ENCODE peak calls at places on chromosomes 13 and 19, in eight cellular contexts. One of them, this sample, is unnamed.

GRCh38 chr19:31718041-31718440 is 368.8 kb upstream of the TSHZ3 start:
- DNase-seq in nucleus accumbens: no peak
- DNase-seq in posterior cingulate gyrus: no peak
- DNase-seq in T-cell: no peak
- DNase-seq in stimulated activated CD4-positive, alpha-beta T cell treated with anti-CD3 and anti-CD28 coated beads, Interleukin-1b, Interleukin-23, amount 100 ng/mL, for 4 hours: no peak
- DNase-seq in EL: no peak
- DNase-seq in T-helper 17 cell: no peak
- DNase-seq in HCT116: no peak
- DNase-seq in this sample: no peak

GRCh38 chr19:48713041-48713863 is 6.3 kb downstream of the MAMSTR start:
- DNase-seq in T-cell: no peak
- DNase-seq in stimulated activated CD4-positive, alpha-beta T cell treated with anti-CD3 and anti-CD28 coated beads, Interleukin-1b, Interleukin-23, amount 100 ng/mL, for 4 hours: no peak
- DNase-seq in posterior cingulate gyrus: no peak
- DNase-seq in T-helper 17 cell: no peak
- DNase-seq in HCT116: no peak
- DNase-seq in nucleus accumbens: no peak
- DNase-seq in EL: peak; percentile 23
- DNase-seq in this sample: no peak

GRCh38 chr19:38705197-38706019 is 38.9 kb downstream of the CAPN12 start:
- DNase-seq in EL: no peak
- DNase-seq in nucleus accumbens: no peak
- DNase-seq in T-helper 17 cell: no peak
- DNase-seq in T-cell: no peak
- DNase-seq in HCT116: no peak
- DNase-seq in stimulated activated CD4-positive, alpha-beta T cell treated with anti-CD3 and anti-CD28 coated beads, Interleukin-1b, Interleukin-23, amount 100 ng/mL, for 4 hours: no peak
- DNase-seq in posterior cingulate gyrus: no peak
- DNase-seq in this sample: no peak

GRCh38 chr19:30374791-30375650 is 2.8 kb downstream of the ZNF536 start:
- DNase-seq in HCT116: no peak
- DNase-seq in EL: no peak
- DNase-seq in T-cell: no peak
- DNase-seq in stimulated activated CD4-positive, alpha-beta T cell treated with anti-CD3 and anti-CD28 coated beads, Interleukin-1b, Interleukin-23, amount 100 ng/mL, for 4 hours: no peak
- DNase-seq in nucleus accumbens: peak; percentile 22
- DNase-seq in posterior cingulate gyrus: peak; percentile 88
- DNase-seq in T-helper 17 cell: no peak
- DNase-seq in this sample: no peak

GRCh38 chr19:39369200-39369599 is 21.7 kb downstream of the PAF1 start:
- DNase-seq in HCT116: no peak
- DNase-seq in EL: no peak
- DNase-seq in T-helper 17 cell: no peak
- DNase-seq in nucleus accumbens: no peak
- DNase-seq in stimulated activated CD4-positive, alpha-beta T cell treated with anti-CD3 and anti-CD28 coated beads, Interleukin-1b, Interleukin-23, amount 100 ng/mL, for 4 hours: no peak
- DNase-seq in T-cell: no peak
- DNase-seq in posterior cingulate gyrus: peak; percentile 26
- DNase-seq in this sample: no peak

GRCh38 chr19:18649371-18650047 is 12.7 kb downstream of the KLHL26 start:
- DNase-seq in HCT116: no peak
- DNase-seq in T-cell: no peak
- DNase-seq in EL: no peak
- DNase-seq in stimulated activated CD4-positive, alpha-beta T cell treated with anti-CD3 and anti-CD28 coated beads, Interleukin-1b, Interleukin-23, amount 100 ng/mL, for 4 hours: no peak
- DNase-seq in posterior cingulate gyrus: peak; percentile 94
- DNase-seq in nucleus accumbens: no peak
- DNase-seq in T-helper 17 cell: no peak
- DNase-seq in this sample: no peak

GRCh38 chr13:32264407-32264806 is 50.8 kb downstream of the ZAR1L start:
- DNase-seq in T-cell: no peak
- DNase-seq in HCT116: no peak
- DNase-seq in T-helper 17 cell: no peak
- DNase-seq in nucleus accumbens: no peak
- DNase-seq in EL: peak; percentile 24
- DNase-seq in posterior cingulate gyrus: no peak
- DNase-seq in stimulated activated CD4-positive, alpha-beta T cell treated with anti-CD3 and anti-CD28 coated beads, Interleukin-1b, Interleukin-23, amount 100 ng/mL, for 4 hours: no peak
- DNase-seq in this sample: no peak

GRCh38 chr19:55700813-55701212 is 25.8 kb downstream of the EPN1 start:
- DNase-seq in nucleus accumbens: no peak
- DNase-seq in EL: no peak
- DNase-seq in stimulated activated CD4-positive, alpha-beta T cell treated with anti-CD3 and anti-CD28 coated beads, Interleukin-1b, Interleukin-23, amount 100 ng/mL, for 4 hours: no peak
- DNase-seq in HCT116: no peak
- DNase-seq in T-helper 17 cell: no peak
- DNase-seq in posterior cingulate gyrus: no peak
- DNase-seq in T-cell: no peak
- DNase-seq in this sample: no peak

GRCh38 chr13:108212901-108213300 is 2.4 kb downstream of the LIG4 start:
- DNase-seq in stimulated activated CD4-positive, alpha-beta T cell treated with anti-CD3 and anti-CD28 coated beads, Interleukin-1b, Interleukin-23, amount 100 ng/mL, for 4 hours: no peak
- DNase-seq in EL: no peak
- DNase-seq in T-cell: no peak
- DNase-seq in T-helper 17 cell: no peak
- DNase-seq in posterior cingulate gyrus: no peak
- DNase-seq in HCT116: no peak
- DNase-seq in nucleus accumbens: no peak
- DNase-seq in this sample: no peak

GRCh38 chr19:37148214-37148613 is 24.3 kb downstream of the ZNF585A start:
- DNase-seq in posterior cingulate gyrus: no peak
- DNase-seq in HCT116: no peak
- DNase-seq in EL: no peak
- DNase-seq in T-helper 17 cell: no peak
- DNase-seq in nucleus accumbens: no peak
- DNase-seq in T-cell: no peak
- DNase-seq in stimulated activated CD4-positive, alpha-beta T cell treated with anti-CD3 and anti-CD28 coated beads, Interleukin-1b, Interleukin-23, amount 100 ng/mL, for 4 hours: no peak
- DNase-seq in this sample: no peak

GRCh38 chr19:4183967-4184717 is 1.7 kb downstream of the ANKRD24 start:
- DNase-seq in nucleus accumbens: no peak
- DNase-seq in stimulated activated CD4-positive, alpha-beta T cell treated with anti-CD3 and anti-CD28 coated beads, Interleukin-1b, Interleukin-23, amount 100 ng/mL, for 4 hours: no peak
- DNase-seq in T-helper 17 cell: no peak
- DNase-seq in posterior cingulate gyrus: peak; percentile 95
- DNase-seq in EL: no peak
- DNase-seq in HCT116: no peak
- DNase-seq in T-cell: no peak
- DNase-seq in this sample: no peak

GRCh38 chr19:45440259-45440638 is 16.5 kb upstream of the ERCC1 start:
- DNase-seq in EL: no peak
- DNase-seq in stimulated activated CD4-positive, alpha-beta T cell treated with anti-CD3 and anti-CD28 coated beads, Interleukin-1b, Interleukin-23, amount 100 ng/mL, for 4 hours: no peak
- DNase-seq in HCT116: no peak
- DNase-seq in T-helper 17 cell: no peak
- DNase-seq in T-cell: no peak
- DNase-seq in nucleus accumbens: no peak
- DNase-seq in posterior cingulate gyrus: no peak
- DNase-seq in this sample: no peak

GRCh38 chr13:29607465-29607864 is 12.0 kb upstream of the SLC7A1 start:
- DNase-seq in T-helper 17 cell: no peak
- DNase-seq in HCT116: no peak
- DNase-seq in nucleus accumbens: no peak
- DNase-seq in stimulated activated CD4-positive, alpha-beta T cell treated with anti-CD3 and anti-CD28 coated beads, Interleukin-1b, Interleukin-23, amount 100 ng/mL, for 4 hours: no peak
- DNase-seq in posterior cingulate gyrus: no peak
- DNase-seq in EL: peak; percentile 54
- DNase-seq in T-cell: no peak
- DNase-seq in this sample: no peak

GRCh38 chr19:18433039-18433691 is 4.8 kb downstream of the ISYNA1 start:
- DNase-seq in T-cell: no peak
- DNase-seq in posterior cingulate gyrus: no peak
- DNase-seq in HCT116: no peak
- DNase-seq in EL: no peak
- DNase-seq in T-helper 17 cell: no peak
- DNase-seq in stimulated activated CD4-positive, alpha-beta T cell treated with anti-CD3 and anti-CD28 coated beads, Interleukin-1b, Interleukin-23, amount 100 ng/mL, for 4 hours: peak; percentile 32
- DNase-seq in nucleus accumbens: no peak
- DNase-seq in this sample: no peak

GRCh38 chr13:107867701-107868661 is 347.4 kb downstream of the LIG4 start:
- DNase-seq in stimulated activated CD4-positive, alpha-beta T cell treated with anti-CD3 and anti-CD28 coated beads, Interleukin-1b, Interleukin-23, amount 100 ng/mL, for 4 hours: no peak
- DNase-seq in posterior cingulate gyrus: peak; percentile 96
- DNase-seq in nucleus accumbens: peak; percentile 10
- DNase-seq in T-cell: no peak
- DNase-seq in HCT116: no peak
- DNase-seq in T-helper 17 cell: no peak
- DNase-seq in EL: no peak
- DNase-seq in this sample: peak; percentile 2

GRCh38 chr13:94173312-94173854 is 306.1 kb downstream of the DCT start:
- DNase-seq in nucleus accumbens: no peak
- DNase-seq in stimulated activated CD4-positive, alpha-beta T cell treated with anti-CD3 and anti-CD28 coated beads, Interleukin-1b, Interleukin-23, amount 100 ng/mL, for 4 hours: no peak
- DNase-seq in T-cell: no peak
- DNase-seq in HCT116: no peak
- DNase-seq in T-helper 17 cell: no peak
- DNase-seq in posterior cingulate gyrus: no peak
- DNase-seq in EL: peak; percentile 39
- DNase-seq in this sample: no peak

GRCh38 chr19:51138549-51138979 is 3.5 kb upstream of the SIGLEC7 start:
- DNase-seq in EL: no peak
- DNase-seq in T-helper 17 cell: no peak
- DNase-seq in nucleus accumbens: no peak
- DNase-seq in posterior cingulate gyrus: peak; percentile 59
- DNase-seq in T-cell: no peak
- DNase-seq in stimulated activated CD4-positive, alpha-beta T cell treated with anti-CD3 and anti-CD28 coated beads, Interleukin-1b, Interleukin-23, amount 100 ng/mL, for 4 hours: no peak
- DNase-seq in HCT116: no peak
- DNase-seq in this sample: no peak

GRCh38 chr19:53982611-53983010 is 8.8 kb upstream of the CACNG6 start:
- DNase-seq in stimulated activated CD4-positive, alpha-beta T cell treated with anti-CD3 and anti-CD28 coated beads, Interleukin-1b, Interleukin-23, amount 100 ng/mL, for 4 hours: no peak
- DNase-seq in posterior cingulate gyrus: no peak
- DNase-seq in nucleus accumbens: no peak
- DNase-seq in HCT116: no peak
- DNase-seq in EL: peak; percentile 43
- DNase-seq in T-cell: no peak
- DNase-seq in T-helper 17 cell: no peak
- DNase-seq in this sample: no peak

GRCh38 chr19:50678323-50678722 is 29.1 kb downstream of the C19orf81 start:
- DNase-seq in posterior cingulate gyrus: peak; percentile 48
- DNase-seq in nucleus accumbens: no peak
- DNase-seq in stimulated activated CD4-positive, alpha-beta T cell treated with anti-CD3 and anti-CD28 coated beads, Interleukin-1b, Interleukin-23, amount 100 ng/mL, for 4 hours: no peak
- DNase-seq in HCT116: no peak
- DNase-seq in T-cell: no peak
- DNase-seq in T-helper 17 cell: no peak
- DNase-seq in EL: no peak
- DNase-seq in this sample: no peak

GRCh38 chr19:54335164-54335563 is 3.8 kb downstream of the LILRA4 start:
- DNase-seq in EL: no peak
- DNase-seq in T-helper 17 cell: no peak
- DNase-seq in stimulated activated CD4-positive, alpha-beta T cell treated with anti-CD3 and anti-CD28 coated beads, Interleukin-1b, Interleukin-23, amount 100 ng/mL, for 4 hours: no peak
- DNase-seq in nucleus accumbens: no peak
- DNase-seq in posterior cingulate gyrus: no peak
- DNase-seq in HCT116: no peak
- DNase-seq in T-cell: no peak
- DNase-seq in this sample: no peak

GRCh38 chr19:32901504-32902161 is 32.1 kb upstream of the SLC7A9 start:
- DNase-seq in T-helper 17 cell: no peak
- DNase-seq in T-cell: no peak
- DNase-seq in nucleus accumbens: no peak
- DNase-seq in HCT116: no peak
- DNase-seq in EL: no peak
- DNase-seq in stimulated activated CD4-positive, alpha-beta T cell treated with anti-CD3 and anti-CD28 coated beads, Interleukin-1b, Interleukin-23, amount 100 ng/mL, for 4 hours: no peak
- DNase-seq in posterior cingulate gyrus: no peak
- DNase-seq in this sample: no peak

GRCh38 chr13:98443329-98443728 is 133.6 kb downstream of the STK24 start:
- DNase-seq in HCT116: no peak
- DNase-seq in T-helper 17 cell: no peak
- DNase-seq in nucleus accumbens: no peak
- DNase-seq in posterior cingulate gyrus: peak; percentile 66
- DNase-seq in T-cell: no peak
- DNase-seq in EL: peak; percentile 87
- DNase-seq in stimulated activated CD4-positive, alpha-beta T cell treated with anti-CD3 and anti-CD28 coated beads, Interleukin-1b, Interleukin-23, amount 100 ng/mL, for 4 hours: no peak
- DNase-seq in this sample: no peak

GRCh38 chr19:17579523-17580244 is 24.2 kb downstream of the COLGALT1 start:
- DNase-seq in T-helper 17 cell: no peak
- DNase-seq in stimulated activated CD4-positive, alpha-beta T cell treated with anti-CD3 and anti-CD28 coated beads, Interleukin-1b, Interleukin-23, amount 100 ng/mL, for 4 hours: no peak
- DNase-seq in HCT116: peak; percentile 90
- DNase-seq in nucleus accumbens: no peak
- DNase-seq in EL: peak; percentile 61
- DNase-seq in T-cell: no peak
- DNase-seq in posterior cingulate gyrus: peak; percentile 57
- DNase-seq in this sample: no peak

GRCh38 chr19:29004796-29005195 is 208.2 kb downstream of the UQCRFS1 start:
- DNase-seq in posterior cingulate gyrus: peak; percentile 44
- DNase-seq in HCT116: no peak
- DNase-seq in nucleus accumbens: no peak
- DNase-seq in T-helper 17 cell: no peak
- DNase-seq in T-cell: no peak
- DNase-seq in stimulated activated CD4-positive, alpha-beta T cell treated with anti-CD3 and anti-CD28 coated beads, Interleukin-1b, Interleukin-23, amount 100 ng/mL, for 4 hours: no peak
- DNase-seq in EL: no peak
- DNase-seq in this sample: no peak

GRCh38 chr19:7829561-7830271 is at the start of gene EVI5L:
- DNase-seq in nucleus accumbens: peak; percentile 100
- DNase-seq in EL: peak; percentile 100
- DNase-seq in stimulated activated CD4-positive, alpha-beta T cell treated with anti-CD3 and anti-CD28 coated beads, Interleukin-1b, Interleukin-23, amount 100 ng/mL, for 4 hours: peak; percentile 100
- DNase-seq in HCT116: peak; percentile 100
- DNase-seq in posterior cingulate gyrus: peak; percentile 100
- DNase-seq in T-helper 17 cell: peak; percentile 100
- DNase-seq in T-cell: peak; percentile 99
- DNase-seq in this sample: peak; percentile 98

GRCh38 chr13:67063036-67063435 is 167.1 kb downstream of the PCDH9 start:
- DNase-seq in stimulated activated CD4-positive, alpha-beta T cell treated with anti-CD3 and anti-CD28 coated beads, Interleukin-1b, Interleukin-23, amount 100 ng/mL, for 4 hours: no peak
- DNase-seq in posterior cingulate gyrus: no peak
- DNase-seq in nucleus accumbens: no peak
- DNase-seq in HCT116: no peak
- DNase-seq in T-cell: no peak
- DNase-seq in EL: no peak
- DNase-seq in T-helper 17 cell: no peak
- DNase-seq in this sample: no peak

GRCh38 chr19:33297401-33298145 is 4.8 kb downstream of the CEBPA start:
- DNase-seq in HCT116: no peak
- DNase-seq in T-helper 17 cell: no peak
- DNase-seq in EL: no peak
- DNase-seq in stimulated activated CD4-positive, alpha-beta T cell treated with anti-CD3 and anti-CD28 coated beads, Interleukin-1b, Interleukin-23, amount 100 ng/mL, for 4 hours: no peak
- DNase-seq in nucleus accumbens: no peak
- DNase-seq in posterior cingulate gyrus: peak; percentile 49
- DNase-seq in T-cell: no peak
- DNase-seq in this sample: no peak

GRCh38 chr19:55580628-55581144 is at the start of gene ZNF579:
- DNase-seq in HCT116: peak; percentile 84
- DNase-seq in nucleus accumbens: peak; percentile 77
- DNase-seq in EL: peak; percentile 89
- DNase-seq in stimulated activated CD4-positive, alpha-beta T cell treated with anti-CD3 and anti-CD28 coated beads, Interleukin-1b, Interleukin-23, amount 100 ng/mL, for 4 hours: peak; percentile 76
- DNase-seq in posterior cingulate gyrus: peak; percentile 98
- DNase-seq in T-helper 17 cell: peak; percentile 55
- DNase-seq in T-cell: peak; percentile 68
- DNase-seq in this sample: no peak